ENCODE peak calls at places on chromosomes 13 and 19, in eight cellular contexts. D is OCI-LY7, R is hepatocyte, Y is PC-9, E is SK-N-SH, Q is PC-3, H is MM.1S, U is HCT116. L is an unnamed sample.

GRCh38 chr19:18298601-18299000 is 17.2 kb upstream of the JUND start:
- DNase-seq in E (no peak), Q (no peak), H (no peak), D (no peak), R (no peak), Y (no peak), U (no peak), L (no peak)

GRCh38 chr13:33744589-33745369 is 73.2 kb upstream of the RFC3 start:
- DNase-seq in Y (no peak), Q (peak; percentile 16), E (no peak), H (no peak), R (no peak), D (peak; percentile 65), U (no peak), L (no peak)

GRCh38 chr13:37656247-37656940 is 57.8 kb upstream of the POSTN start:
- DNase-seq in H (no peak), E (no peak), Y (peak; percentile 88), Q (peak; percentile 88), U (no peak), D (no peak), R (peak; percentile 40), L (no peak)

GRCh38 chr19:19821366-19822147 is at the start of gene ZNF506:
- DNase-seq in R (peak; percentile 98), Q (peak; percentile 4), H (peak; percentile 81), Y (peak; percentile 91), U (no peak), D (peak; percentile 99), E (peak; percentile 90), L (peak; percentile 99)

GRCh38 chr19:13865578-13866462 is 11.1 kb upstream of the NANOS3 start:
- DNase-seq in Y (peak; percentile 29), H (no peak), E (peak; percentile 81), R (no peak), Q (no peak), U (no peak), D (no peak), L (no peak)

GRCh38 chr19:11473725-11474124 is 7.1 kb downstream of the ELAVL3 start:
- DNase-seq in H (no peak), Q (no peak), E (peak; percentile 70), R (no peak), D (no peak), U (no peak), Y (no peak), L (no peak)

GRCh38 chr13:41981961-41982723 is 21.2 kb upstream of the VWA8 start:
- DNase-seq in U (no peak), H (no peak), Q (no peak), Y (no peak), R (no peak), E (no peak), D (no peak), L (no peak)

GRCh38 chr13:100428966-100429365 is 159.6 kb downstream of the GGACT start:
- DNase-seq in R (no peak), Y (no peak), D (no peak), Q (no peak), H (no peak), U (no peak), E (no peak), L (no peak)

GRCh38 chr19:33382006-33382405 is 8.5 kb downstream of the CEBPG start:
- DNase-seq in D (no peak), Q (no peak), Y (no peak), R (no peak), U (no peak), H (no peak), E (no peak), L (no peak)

GRCh38 chr13:21826214-21827015 is 155.5 kb downstream of the FGF9 start:
- DNase-seq in R (no peak), Q (no peak), Y (no peak), D (no peak), U (no peak), E (no peak), H (no peak), L (no peak)

GRCh38 chr13:23953860-23954512 is 56.7 kb upstream of the C1QTNF9B start:
- DNase-seq in E (no peak), Y (no peak), D (no peak), U (no peak), R (no peak), Q (no peak), H (no peak), L (no peak)
- H3K9me2 ChIP-seq in E (no peaks in the 10 kb centered on the region), Y (no peaks in the 10 kb centered on the region), D (no peaks in the 10 kb centered on the region), U (no peaks in the 10 kb centered on the region), R (no peaks in the 10 kb centered on the region), Q (no peaks in the 10 kb centered on the region), H (no peaks in the 10 kb centered on the region), L (no peaks in the 10 kb centered on the region)

DNA sequence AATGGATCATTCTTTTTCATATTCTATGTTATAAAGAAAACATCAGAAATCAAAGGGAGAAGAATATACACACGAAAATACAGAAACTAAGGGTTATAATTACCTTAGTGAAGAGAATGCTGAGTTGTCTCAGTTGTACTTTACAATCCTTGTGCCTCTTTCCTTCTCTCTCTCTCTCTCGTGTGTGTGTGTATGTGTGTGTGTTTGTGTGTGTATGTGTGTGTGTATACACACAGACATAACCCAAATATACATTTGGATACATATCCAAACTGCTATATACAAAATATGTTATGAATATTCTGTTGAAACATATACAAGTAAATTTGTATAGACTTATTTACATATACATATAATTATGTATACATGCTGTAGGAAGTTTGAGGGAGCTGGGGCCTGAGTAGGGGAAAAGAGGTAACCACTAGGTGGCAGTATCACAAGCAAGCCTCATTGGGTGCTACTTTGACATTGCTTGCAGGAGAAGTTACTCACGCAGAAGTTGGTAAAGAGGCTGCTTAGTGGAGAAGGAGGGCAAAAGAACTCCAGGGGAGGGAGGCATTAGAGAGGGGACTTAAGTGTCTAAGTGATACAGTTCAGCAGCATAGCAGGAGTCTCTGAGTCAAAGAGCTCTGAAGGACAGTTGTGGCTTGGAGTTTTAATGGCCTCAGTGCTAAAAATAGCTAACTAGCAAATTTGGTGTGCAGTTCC is 465.1 kb upstream of the PCDH20 start:
- DNase-seq in H (peak; percentile 35), Y (no peak), D (peak; percentile 41), Q (peak; percentile 33), R (peak; percentile 65), U (peak; percentile 26), E (peak; percentile 24), L (peak; percentile 84)
- TF ChIP-seq CTCF in H (peak; percentile 44), Y (peak; percentile 74), D (peak; percentile 85), Q (peak; percentile 51), R (peak; percentile 49), U (peak; percentile 65), E (peak; percentile 67), L (peak; percentile 77)

GRCh38 chr19:45539460-45539859 is 32.2 kb downstream of the VASP start:
- DNase-seq in H (no peak), Y (no peak), D (no peak), Q (no peak), U (no peak), E (no peak), R (no peak), L (no peak)
- H3K9me2 ChIP-seq in H (no peaks in the 10 kb centered on the region), Y (no peaks in the 10 kb centered on the region), D (no peaks in the 10 kb centered on the region), Q (no peaks in the 10 kb centered on the region), U (no peaks in the 10 kb centered on the region), E (no peaks in the 10 kb centered on the region), R (no peaks in the 10 kb centered on the region), L (no peaks in the 10 kb centered on the region)

DNA sequence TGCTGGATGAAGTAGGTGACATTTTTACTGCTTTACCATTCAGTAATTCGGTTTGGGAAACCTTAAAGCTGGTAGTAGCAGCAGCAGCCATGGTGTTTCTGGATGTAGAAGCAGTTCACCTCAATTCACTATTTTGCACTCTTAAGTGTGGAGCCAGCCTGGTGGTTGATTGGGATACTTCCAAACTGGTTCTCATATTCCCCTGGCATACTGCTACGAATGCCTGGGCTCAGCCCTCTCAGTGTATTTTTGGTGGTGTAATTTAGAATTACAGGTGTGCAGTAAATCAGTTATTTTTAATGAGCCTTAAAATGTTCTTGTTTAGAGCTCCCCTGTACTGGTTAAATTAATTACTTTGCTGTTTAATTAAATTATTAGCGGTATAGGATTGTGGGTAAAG is 12.4 kb downstream of the HNRNPM start:
- DNase-seq in U (no peak), D (no peak), Q (no peak), Y (no peak), R (no peak), H (no peak), E (no peak), L (no peak)
- TF ChIP-seq CTCF in U (no peak), D (no peak), Q (no peak), Y (no peak), R (no peak), H (no peak), E (peak; percentile 7), L (no peak)

DNA sequence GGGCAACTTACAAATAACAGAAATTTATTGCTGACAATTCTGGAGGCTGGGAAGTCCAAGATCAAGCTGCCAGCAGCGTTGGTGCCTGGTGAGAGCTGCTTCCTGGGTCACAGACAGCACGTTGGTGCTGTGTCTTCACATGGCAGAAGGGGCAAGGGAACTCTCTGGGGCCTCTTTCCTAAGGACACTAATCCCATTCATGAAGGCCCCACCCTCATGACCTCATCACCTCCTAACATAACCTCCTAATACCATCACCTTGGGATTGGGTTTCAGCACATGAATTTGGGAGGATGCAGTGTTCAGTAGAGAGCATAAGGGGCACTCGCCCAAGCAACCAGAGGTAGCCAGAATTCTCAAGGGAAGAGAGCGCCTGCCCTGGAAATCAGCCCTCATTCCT is 15.7 kb downstream of the TMEM150B start:
- DNase-seq in D (no peak), H (no peak), Q (no peak), E (no peak), U (no peak), R (no peak), Y (no peak), L (no peak)
- H3K9me2 ChIP-seq in D (no peaks in the 10 kb centered on the region), H (no peaks in the 10 kb centered on the region), Q (no peaks in the 10 kb centered on the region), E (no peaks in the 10 kb centered on the region), U (no peaks in the 10 kb centered on the region), R (no peaks in the 10 kb centered on the region), Y (no peaks in the 10 kb centered on the region), L (no peaks in the 10 kb centered on the region)